ENCODE peak calls at places on chromosomes 16 and 17, in nine cellular contexts. One of them, this sample, is unnamed.

GRCh38 chr17:6177941-6178694 is 107.9 kb downstream of the WSCD1 start:
- DNase-seq in AG04450: no peak
- DNase-seq in BE2C: no peak
- DNase-seq in IMR-90: no peak
- DNase-seq in GM06990: no peak
- DNase-seq in PC-3: peak
- DNase-seq in AG10803: no peak
- DNase-seq in kidney: no peak
- DNase-seq in AG09309: no peak
- DNase-seq in this sample: no peak

GRCh38 chr17:14693382-14693781 is 392.5 kb downstream of the HS3ST3B1 start:
- DNase-seq in AG04450: no peak
- DNase-seq in BE2C: no peak
- DNase-seq in PC-3: no peak
- DNase-seq in IMR-90: no peak
- DNase-seq in AG09309: no peak
- DNase-seq in AG10803: no peak
- DNase-seq in kidney: no peak
- DNase-seq in GM06990: no peak
- DNase-seq in this sample: no peak

GRCh38 chr16:81493755-81494433 is 49.3 kb downstream of the CMIP start:
- DNase-seq in AG09309: no peak
- DNase-seq in IMR-90: peak
- DNase-seq in kidney: peak
- DNase-seq in GM06990: no peak
- DNase-seq in PC-3: peak
- DNase-seq in AG04450: peak
- DNase-seq in AG10803: peak
- DNase-seq in BE2C: no peak
- DNase-seq in this sample: peak

GRCh38 chr17:80461527-80462166 is 14.8 kb downstream of the NPTX1 start:
- DNase-seq in kidney: no peak
- DNase-seq in BE2C: no peak
- DNase-seq in AG04450: no peak
- DNase-seq in AG10803: no peak
- DNase-seq in IMR-90: no peak
- DNase-seq in AG09309: no peak
- DNase-seq in GM06990: no peak
- DNase-seq in PC-3: no peak
- DNase-seq in this sample: no peak

GRCh38 chr17:14197582-14197981 is 39.1 kb downstream of the CDRT15 start:
- DNase-seq in AG09309: no peak
- DNase-seq in AG10803: no peak
- DNase-seq in BE2C: no peak
- DNase-seq in IMR-90: no peak
- DNase-seq in kidney: no peak
- DNase-seq in AG04450: no peak
- DNase-seq in GM06990: no peak
- DNase-seq in PC-3: no peak
- DNase-seq in this sample: no peak

GRCh38 chr17:58640202-58640601 is 51.6 kb downstream of the TEX14 start:
- DNase-seq in BE2C: no peak
- DNase-seq in AG10803: no peak
- DNase-seq in GM06990: no peak
- DNase-seq in AG04450: no peak
- DNase-seq in PC-3: no peak
- DNase-seq in IMR-90: no peak
- DNase-seq in kidney: no peak
- DNase-seq in AG09309: no peak
- DNase-seq in this sample: no peak

GRCh38 chr16:52924162-52924561 is 128.5 kb downstream of the CHD9NB start:
- DNase-seq in BE2C: no peak
- DNase-seq in AG09309: no peak
- DNase-seq in PC-3: no peak
- DNase-seq in AG10803: no peak
- DNase-seq in IMR-90: no peak
- DNase-seq in AG04450: no peak
- DNase-seq in GM06990: no peak
- DNase-seq in kidney: no peak
- DNase-seq in this sample: no peak

GRCh38 chr16:87062569-87063442 is 254.4 kb downstream of the C16orf95 start:
- DNase-seq in AG10803: peak
- DNase-seq in kidney: peak
- DNase-seq in PC-3: peak
- DNase-seq in IMR-90: peak
- DNase-seq in BE2C: peak
- DNase-seq in AG04450: no peak
- DNase-seq in AG09309: no peak
- DNase-seq in GM06990: peak
- DNase-seq in this sample: peak

GRCh38 chr16:73464834-73465233 is 416.9 kb upstream of the ZFHX3 start:
- DNase-seq in IMR-90: no peak
- DNase-seq in AG09309: no peak
- DNase-seq in AG10803: no peak
- DNase-seq in kidney: peak
- DNase-seq in AG04450: no peak
- DNase-seq in BE2C: no peak
- DNase-seq in GM06990: no peak
- DNase-seq in PC-3: no peak
- DNase-seq in this sample: no peak

GRCh38 chr16:27531186-27531585 is 18.5 kb downstream of the GTF3C1 start:
- DNase-seq in AG04450: no peak
- DNase-seq in BE2C: no peak
- DNase-seq in AG09309: no peak
- DNase-seq in kidney: no peak
- DNase-seq in PC-3: no peak
- DNase-seq in AG10803: no peak
- DNase-seq in GM06990: no peak
- DNase-seq in IMR-90: no peak
- DNase-seq in this sample: no peak

GRCh38 chr17:45302649-45303173 is 14.1 kb downstream of the MAP3K14 start:
- DNase-seq in kidney: no peak
- DNase-seq in AG09309: no peak
- DNase-seq in GM06990: peak
- DNase-seq in AG04450: no peak
- DNase-seq in IMR-90: peak
- DNase-seq in PC-3: no peak
- DNase-seq in BE2C: no peak
- DNase-seq in AG10803: peak
- DNase-seq in this sample: peak

GRCh38 chr17:77464988-77465357 is 324.2 kb downstream of the SEC14L1 start:
- DNase-seq in GM06990: no peak
- DNase-seq in IMR-90: no peak
- DNase-seq in kidney: no peak
- DNase-seq in BE2C: no peak
- DNase-seq in AG09309: no peak
- DNase-seq in PC-3: no peak
- DNase-seq in AG04450: no peak
- DNase-seq in AG10803: no peak
- DNase-seq in this sample: no peak
- H3K4me3 ChIP-seq in GM06990: peak
- H3K4me3 ChIP-seq in IMR-90: no peak
- H3K4me3 ChIP-seq in kidney: no peak
- H3K4me3 ChIP-seq in BE2C: no peak
- H3K4me3 ChIP-seq in AG09309: no peak
- H3K4me3 ChIP-seq in PC-3: no peak
- H3K4me3 ChIP-seq in AG04450: no peak
- H3K4me3 ChIP-seq in AG10803: no peak
- H3K4me3 ChIP-seq in this sample: no peak

GRCh38 chr16:14015948-14016347 is 55.2 kb upstream of the MRTFB start:
- DNase-seq in AG09309: peak
- DNase-seq in AG04450: peak
- DNase-seq in PC-3: peak
- DNase-seq in AG10803: peak
- DNase-seq in GM06990: no peak
- DNase-seq in BE2C: no peak
- DNase-seq in kidney: no peak
- DNase-seq in IMR-90: peak
- DNase-seq in this sample: peak
- TF ChIP-seq CTCF in AG09309: no peak
- TF ChIP-seq CTCF in AG04450: no peak
- TF ChIP-seq CTCF in PC-3: no peak
- TF ChIP-seq CTCF in AG10803: no peak
- TF ChIP-seq CTCF in GM06990: no peak
- TF ChIP-seq CTCF in BE2C: no peak
- TF ChIP-seq CTCF in kidney: no peak
- TF ChIP-seq CTCF in IMR-90: no peak
- TF ChIP-seq CTCF in this sample: no peak

DNA sequence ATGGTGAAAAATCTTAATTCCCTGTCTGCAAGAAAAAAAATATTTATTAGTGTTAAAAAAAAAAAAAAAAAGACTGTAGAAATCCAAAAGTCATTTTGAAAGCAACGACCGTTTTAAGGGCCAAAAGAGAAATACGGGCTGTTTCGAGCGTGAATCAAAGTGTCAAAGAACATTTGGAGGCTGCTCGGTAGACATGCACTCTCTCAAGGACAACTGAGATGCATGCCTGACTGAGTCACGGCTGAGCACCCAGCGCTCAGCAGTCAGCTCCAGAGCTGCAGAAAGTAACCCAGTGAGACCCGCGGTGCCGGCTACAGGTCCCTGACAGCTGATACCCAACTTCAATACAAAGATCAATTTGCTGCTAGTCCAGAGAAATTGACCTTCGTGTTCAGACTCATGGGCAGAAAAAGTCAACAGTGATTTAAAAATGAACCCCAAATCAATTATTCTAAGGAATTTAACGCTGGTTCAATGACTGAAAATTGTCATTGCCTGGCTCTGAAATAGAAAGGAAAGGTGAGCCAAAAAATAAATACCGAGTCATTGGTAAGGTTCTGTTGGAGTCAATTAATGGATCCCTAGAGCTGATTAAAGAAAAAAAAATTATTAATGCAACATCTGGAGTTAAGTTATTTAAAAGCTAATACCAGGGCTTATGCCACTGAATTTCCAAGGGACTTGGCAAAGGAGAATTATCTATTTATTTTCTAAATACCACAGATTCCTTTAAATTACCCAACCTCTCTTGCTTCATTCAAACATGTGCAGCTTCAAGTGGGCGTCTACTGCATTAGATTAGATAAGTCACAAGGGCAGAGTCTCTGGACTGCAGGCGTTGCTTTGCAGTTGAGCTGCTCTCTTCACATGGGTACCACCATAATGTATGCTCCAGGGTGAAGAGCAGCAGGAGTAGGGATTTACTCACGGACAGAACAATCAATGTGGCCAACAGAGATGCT is 214.7 kb downstream of the STX8 start:
- DNase-seq in IMR-90: peak
- DNase-seq in AG10803: peak
- DNase-seq in kidney: peak
- DNase-seq in GM06990: no peak
- DNase-seq in AG09309: peak
- DNase-seq in BE2C: no peak
- DNase-seq in PC-3: peak
- DNase-seq in AG04450: peak
- DNase-seq in this sample: peak
- H3K4me3 ChIP-seq in IMR-90: no peak
- H3K4me3 ChIP-seq in AG10803: peak
- H3K4me3 ChIP-seq in kidney: no peak
- H3K4me3 ChIP-seq in GM06990: no peak
- H3K4me3 ChIP-seq in AG09309: no peak
- H3K4me3 ChIP-seq in BE2C: no peak
- H3K4me3 ChIP-seq in PC-3: no peak
- H3K4me3 ChIP-seq in AG04450: peak
- H3K4me3 ChIP-seq in this sample: no peak

GRCh38 chr16:89293276-89294143 is 76.0 kb downstream of the ZNF778 start:
- DNase-seq in PC-3: no peak
- DNase-seq in AG09309: no peak
- DNase-seq in GM06990: no peak
- DNase-seq in IMR-90: peak
- DNase-seq in BE2C: no peak
- DNase-seq in kidney: peak
- DNase-seq in AG10803: no peak
- DNase-seq in AG04450: no peak
- DNase-seq in this sample: no peak
- TF ChIP-seq CTCF in PC-3: peak
- TF ChIP-seq CTCF in AG09309: no peak
- TF ChIP-seq CTCF in GM06990: peak
- TF ChIP-seq CTCF in IMR-90: peak
- TF ChIP-seq CTCF in BE2C: peak
- TF ChIP-seq CTCF in kidney: no peak
- TF ChIP-seq CTCF in AG10803: peak
- TF ChIP-seq CTCF in AG04450: peak
- TF ChIP-seq CTCF in this sample: no peak

GRCh38 chr16:2159052-2159838 is 3.7 kb downstream of the TRAF7 start:
- DNase-seq in AG04450: no peak
- DNase-seq in IMR-90: peak
- DNase-seq in GM06990: no peak
- DNase-seq in AG10803: peak
- DNase-seq in kidney: no peak
- DNase-seq in PC-3: no peak
- DNase-seq in AG09309: no peak
- DNase-seq in BE2C: peak
- DNase-seq in this sample: peak

GRCh38 chr16:2158262-2158638 is 2.7 kb downstream of the TRAF7 start:
- DNase-seq in AG04450: no peak
- DNase-seq in AG09309: no peak
- DNase-seq in kidney: no peak
- DNase-seq in GM06990: no peak
- DNase-seq in PC-3: no peak
- DNase-seq in IMR-90: no peak
- DNase-seq in BE2C: no peak
- DNase-seq in AG10803: no peak
- DNase-seq in this sample: no peak

GRCh38 chr16:2156025-2156848 is 655 bp downstream of the TRAF7 start:
- DNase-seq in IMR-90: peak
- DNase-seq in GM06990: no peak
- DNase-seq in AG04450: no peak
- DNase-seq in PC-3: peak
- DNase-seq in AG10803: peak
- DNase-seq in AG09309: peak
- DNase-seq in kidney: peak
- DNase-seq in BE2C: no peak
- DNase-seq in this sample: peak

GRCh38 chr16:2156849-2157224 is 1.3 kb downstream of the TRAF7 start:
- DNase-seq in AG10803: no peak
- DNase-seq in BE2C: no peak
- DNase-seq in kidney: no peak
- DNase-seq in AG04450: no peak
- DNase-seq in IMR-90: no peak
- DNase-seq in PC-3: no peak
- DNase-seq in GM06990: no peak
- DNase-seq in AG09309: no peak
- DNase-seq in this sample: no peak

GRCh38 chr16:2157480-2158261 is 2.1 kb downstream of the TRAF7 start:
- DNase-seq in PC-3: no peak
- DNase-seq in AG10803: no peak
- DNase-seq in IMR-90: no peak
- DNase-seq in AG09309: no peak
- DNase-seq in AG04450: no peak
- DNase-seq in kidney: no peak
- DNase-seq in BE2C: no peak
- DNase-seq in GM06990: no peak
- DNase-seq in this sample: no peak
- H3K4me3 ChIP-seq in PC-3: peak
- H3K4me3 ChIP-seq in AG10803: peak
- H3K4me3 ChIP-seq in IMR-90: no peak
- H3K4me3 ChIP-seq in AG09309: peak
- H3K4me3 ChIP-seq in AG04450: peak
- H3K4me3 ChIP-seq in kidney: no peak
- H3K4me3 ChIP-seq in BE2C: no peak
- H3K4me3 ChIP-seq in GM06990: no peak
- H3K4me3 ChIP-seq in this sample: no peak